ENCODE peak calls at places on chromosomes 5 and 9, in four cellular contexts. O, Z, I and Q are unnamed samples.

GRCh38 chr9:16243798-16244197 is 626.7 kb downstream of the BNC2 start:
- DNase-seq in O (no peak), Z (no peak), I (no peak), Q (no peak)

GRCh38 chr5:93601433-93602175 is 18.6 kb downstream of the NR2F1 start:
- DNase-seq in O (no peak), Z (no peak), I (no peak), Q (no peak)

GRCh38 chr5:147371290-147371689 is 136.5 kb downstream of the STK32A start:
- DNase-seq in O (no peak), Z (no peak), I (no peak), Q (no peak)

GRCh38 chr9:135416771-135417290 is 62.8 kb upstream of the PPP1R26 start:
- DNase-seq in O (no peak), Z (no peak), I (no peak), Q (no peak)

GRCh38 chr9:123260340-123260739 is 8.0 kb downstream of the STRBP start:
- DNase-seq in O (no peak), Z (no peak), I (no peak), Q (no peak)

GRCh38 chr5:156149203-156149602 is 177.8 kb upstream of the SGCD start:
- DNase-seq in O (no peak), Z (no peak), I (no peak), Q (no peak)

GRCh38 chr9:35272989-35273388 is 111.2 kb downstream of the UNC13B start:
- DNase-seq in O (no peak), Z (no peak), I (no peak), Q (no peak)

GRCh38 chr5:122972877-122973276 is 63.6 kb downstream of the PPIC start:
- DNase-seq in O (peak), Z (no peak), I (no peak), Q (no peak)

GRCh38 chr9:3035594-3036389 is 191.9 kb upstream of the PUM3 start:
- DNase-seq in O (no peak), Z (no peak), I (no peak), Q (no peak)

DNA sequence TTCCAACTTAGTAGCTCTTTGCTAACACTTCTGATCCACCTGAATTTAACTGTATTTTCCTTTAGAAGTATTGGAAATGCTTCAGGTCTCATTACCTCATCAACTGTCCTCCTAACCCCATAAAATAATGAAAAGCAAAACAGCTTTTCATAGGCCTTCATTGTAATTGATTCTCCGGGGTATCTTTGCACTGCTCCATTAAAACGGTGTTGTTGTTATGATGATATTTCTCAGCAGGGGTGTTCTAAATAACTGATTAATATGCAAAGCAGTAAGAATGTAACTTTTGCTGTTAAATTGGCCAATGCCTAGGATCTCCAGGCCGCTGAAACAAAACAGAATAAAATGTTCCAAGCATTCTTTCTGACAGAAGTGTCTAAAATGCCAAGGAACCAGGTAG is 1983.2 kb downstream of the EFNA5 start:
- DNase-seq in O (no peak), Z (no peak), I (no peak), Q (no peak)
- H3K4me3 ChIP-seq in O (no peak), Z (no peak), I (no peak), Q (no peak)

GRCh38 chr5:140737486-140737885 is 37.2 kb downstream of the ZMAT2 start:
- DNase-seq in O (no peak), Z (no peak), I (no peak), Q (no peak)

DNA sequence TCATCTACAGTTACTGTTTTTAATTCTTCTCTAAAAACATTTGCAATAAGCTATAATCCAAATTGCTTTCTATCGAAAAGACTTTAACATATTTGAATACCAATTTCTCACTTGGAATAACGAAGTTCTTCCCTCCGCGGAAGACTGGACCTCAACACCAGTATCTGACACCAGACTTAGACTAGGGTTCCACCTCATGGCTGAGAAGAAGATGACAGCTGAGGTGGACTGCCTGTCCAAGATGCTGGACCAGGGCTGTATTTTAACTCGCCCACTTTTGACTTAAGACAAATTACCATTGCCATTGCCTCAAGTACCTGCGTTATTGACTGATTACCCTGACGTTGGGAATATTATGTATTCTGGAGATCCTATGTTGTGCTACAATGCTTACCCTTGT is 34.1 kb downstream of the ZMAT2 start:
- DNase-seq in O (no peak), Z (no peak), I (no peak), Q (no peak)
- TF ChIP-seq CTCF in O (peak), Z (peak), I (peak), Q (peak)

GRCh38 chr5:16548812-16549211 is 68.0 kb downstream of the RETREG1 start:
- DNase-seq in O (no peak), Z (no peak), I (no peak), Q (no peak)

GRCh38 chr5:16548115-16548514 is 68.7 kb downstream of the RETREG1 start:
- DNase-seq in O (no peak), Z (no peak), I (no peak), Q (peak)

GRCh38 chr5:16550316-16550952 is 66.4 kb downstream of the RETREG1 start:
- DNase-seq in O (no peak), Z (peak), I (peak), Q (no peak)

GRCh38 chr5:16551628-16552027 is 65.2 kb downstream of the RETREG1 start:
- DNase-seq in O (no peak), Z (no peak), I (no peak), Q (no peak)

GRCh38 chr5:16549491-16550233 is 67.1 kb downstream of the RETREG1 start:
- DNase-seq in O (no peak), Z (no peak), I (no peak), Q (no peak)
- H3K4me3 ChIP-seq in O (no peak), Z (no peak), I (peak), Q (no peak)

DNA sequence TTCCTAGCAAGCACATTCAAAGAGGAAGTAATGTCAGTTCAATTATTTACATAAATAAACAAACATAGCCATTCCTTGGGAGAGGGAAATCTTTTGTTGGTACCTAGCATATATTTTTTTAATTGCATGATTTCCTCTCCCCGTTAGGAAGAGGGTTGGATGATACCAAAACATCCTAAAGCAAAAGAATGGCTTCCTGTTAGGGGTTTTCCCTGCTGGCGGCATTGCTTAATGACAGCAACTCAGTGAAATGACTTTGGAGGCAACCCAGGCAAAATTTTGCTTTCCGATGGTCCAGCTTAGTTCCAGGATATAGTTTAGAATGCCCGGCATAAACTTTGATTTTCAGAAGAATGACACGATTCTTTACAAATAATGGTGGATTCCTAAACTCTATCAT is 73.2 kb downstream of the MAT2B start:
- DNase-seq in O (no peak), Z (no peak), I (no peak), Q (no peak)
- TF ChIP-seq CTCF in O (peak), Z (no peak), I (no peak), Q (no peak)

GRCh38 chr9:121581775-121582600 is 69.4 kb upstream of the DAB2IP start:
- DNase-seq in O (no peak), Z (no peak), I (no peak), Q (no peak)
- H3K4me3 ChIP-seq in O (no peak), Z (no peak), I (no peak), Q (no peak)

GRCh38 chr5:173972844-173973613 is 15.9 kb upstream of the C5orf47 start:
- DNase-seq in O (peak), Z (peak), I (peak), Q (peak)
- TF ChIP-seq CTCF in O (peak), Z (peak), I (peak), Q (peak)